ENCODE peak calls at places on chromosomes 6 and 20, in ten cellular contexts. H is neural progenitor cell, W is tibial artery, R is A673, P is brain microvascular endothelial cell, Y is foreskin keratinocyte, E is AG04450, O is neural crest cell, N is B cell, K is prostate gland. M is an unnamed sample.

GRCh38 chr6:15088904-15089568 is 156.8 kb upstream of the JARID2 start:
- DNase-seq in E (no peak), R (no peak), P (no peak), N (no peak), K (no peak), H (no peak), Y (no peak), O (no peak), W (no peak), M (no peak)

GRCh38 chr6:117267766-117268534 is 2.6 kb downstream of the VGLL2 start:
- DNase-seq in N (no peak), P (no peak), O (no peak), E (no peak), R (no peak), W (no peak), H (peak; percentile 75), K (no peak), Y (no peak), M (no peak)

GRCh38 chr20:64161595-64162238 is 2.5 kb upstream of the MYT1 start:
- DNase-seq in E (no peak), N (no peak), K (peak; percentile 37), P (peak; percentile 12), Y (peak; percentile 23), H (peak; percentile 96), W (no peak), R (peak; percentile 62), O (peak; percentile 72), M (no peak)

GRCh38 chr6:169237496-169238134 is 16.0 kb downstream of the THBS2 start:
- DNase-seq in E (no peak), Y (no peak), R (no peak), P (no peak), O (no peak), N (no peak), W (no peak), H (no peak), K (no peak), M (no peak)

GRCh38 chr6:1970151-1970561 is 275.2 kb downstream of the GMDS start:
- DNase-seq in E (no peak), R (no peak), H (no peak), P (no peak), O (no peak), W (no peak), Y (no peak), N (no peak), K (no peak), M (no peak)

GRCh38 chr6:107523794-107524193 is 33.9 kb downstream of the SOBP start:
- DNase-seq in H (no peak), R (no peak), E (no peak), Y (no peak), P (no peak), O (no peak), N (no peak), K (no peak), W (no peak), M (no peak)

GRCh38 chr6:4794140-4794707 is 18.0 kb downstream of the CDYL start:
- DNase-seq in W (no peak), R (no peak), O (no peak), E (no peak), H (peak; percentile 16), Y (no peak), P (no peak), K (peak; percentile 13), N (no peak), M (no peak)

GRCh38 chr6:142361765-142362540 is 60.1 kb downstream of the ADGRG6 start:
- DNase-seq in N (no peak), H (no peak), E (peak; percentile 84), P (peak; percentile 58), Y (peak; percentile 74), W (no peak), R (no peak), O (no peak), K (no peak), M (peak; percentile 90)

GRCh38 chr6:129748212-129748900 is 38.4 kb upstream of the ARHGAP18 start:
- DNase-seq in O (no peak), Y (peak; percentile 93), H (no peak), N (peak; percentile 66), P (peak; percentile 47), R (peak; percentile 68), W (peak; percentile 23), K (peak; percentile 47), E (no peak), M (no peak)

GRCh38 chr6:89297695-89298351 is 17.3 kb downstream of the GABRR2 start:
- DNase-seq in E (peak; percentile 95), K (peak; percentile 33), R (peak; percentile 91), P (peak; percentile 97), O (no peak), H (peak; percentile 47), W (peak; percentile 44), Y (peak; percentile 95), N (no peak), M (peak; percentile 75)

GRCh38 chr6:21748343-21749063 is 155.0 kb downstream of the SOX4 start:
- DNase-seq in R (peak; percentile 86), W (no peak), K (no peak), E (no peak), N (no peak), O (no peak), Y (no peak), P (peak; percentile 65), H (no peak), M (no peak)

GRCh38 chr6:28657756-28658465 is 132.2 kb downstream of the GPX5 start:
- DNase-seq in K (no peak), O (peak; percentile 65), N (no peak), R (peak; percentile 81), E (peak; percentile 8), H (peak; percentile 68), Y (peak; percentile 50), W (no peak), P (peak; percentile 53), M (no peak)

DNA sequence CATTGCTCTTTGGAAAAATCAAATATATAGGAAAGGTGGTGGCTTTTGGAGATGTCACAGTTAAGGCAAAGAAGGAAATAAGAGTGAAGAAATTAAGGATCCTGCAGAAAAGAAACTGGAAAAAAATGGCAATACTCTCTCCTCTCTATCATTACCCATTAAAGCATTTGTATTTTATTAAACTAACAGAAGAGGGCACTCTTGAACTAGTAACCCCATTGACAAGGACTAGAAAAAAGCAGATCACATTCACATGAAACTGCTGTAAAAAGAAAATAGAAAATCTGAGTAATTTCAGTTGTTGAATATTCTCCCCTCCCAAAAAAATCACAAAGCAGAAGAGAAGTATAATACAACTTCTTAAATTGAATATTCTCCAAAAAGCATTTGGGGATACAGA is 104.1 kb upstream of the SLC35B3 start:
- DNase-seq in W (no peak), N (no peak), P (no peak), K (no peak), E (no peak), R (peak; percentile 72), Y (peak; percentile 43), O (no peak), H (peak; percentile 12), M (no peak)
- TF ChIP-seq CTCF in W (no peak), N (no peak), P (no peak), K (no peak), E (no peak), R (peak; percentile 62), Y (peak; percentile 72), O (peak; percentile 64), H (peak; percentile 51), M (peak; percentile 26)

DNA sequence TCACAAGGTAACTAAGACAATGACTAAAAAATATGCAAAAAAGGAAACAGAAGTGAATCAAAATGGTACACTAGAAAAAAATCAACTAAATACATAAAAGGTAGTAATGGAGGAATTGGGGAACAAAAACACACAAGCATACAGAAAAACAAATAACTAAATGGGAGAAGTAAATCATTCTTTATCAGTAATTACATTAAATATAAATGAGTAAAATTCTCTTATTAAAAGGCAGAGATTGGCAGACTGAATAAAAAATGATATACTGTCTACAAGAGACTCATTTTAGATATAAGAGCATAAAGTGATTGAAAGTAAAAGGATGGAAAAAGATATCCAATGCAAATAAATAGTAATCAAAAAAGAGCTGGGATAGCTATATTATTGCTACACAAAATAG is 39.4 kb upstream of the VEGFA start:
- DNase-seq in K (no peak), W (no peak), R (no peak), N (no peak), E (no peak), H (no peak), O (no peak), P (no peak), Y (no peak), M (no peak)
- TF ChIP-seq CTCF in K (no peak), W (no peak), R (no peak), N (no peak), E (no peak), H (no peak), O (no peak), P (no peak), Y (no peak), M (no peak)

GRCh38 chr6:144395835-144396234 is 110.7 kb downstream of the UTRN start:
- DNase-seq in Y (no peak), E (no peak), P (no peak), N (no peak), O (no peak), H (no peak), W (no peak), R (no peak), K (no peak), M (no peak)

GRCh38 chr6:144390886-144391285 is 105.8 kb downstream of the UTRN start:
- DNase-seq in R (no peak), O (no peak), K (no peak), E (no peak), W (no peak), P (no peak), N (no peak), H (no peak), Y (no peak), M (no peak)

GRCh38 chr6:144397141-144397540 is 112.0 kb downstream of the UTRN start:
- DNase-seq in P (no peak), O (no peak), R (no peak), E (no peak), W (no peak), Y (no peak), N (no peak), H (no peak), K (no peak), M (no peak)

GRCh38 chr6:144394209-144394608 is 109.1 kb downstream of the UTRN start:
- DNase-seq in K (no peak), W (no peak), R (no peak), P (peak; percentile 18), H (no peak), N (no peak), E (no peak), Y (no peak), O (no peak), M (no peak)

GRCh38 chr6:144395014-144395413 is 109.9 kb downstream of the UTRN start:
- DNase-seq in K (no peak), H (no peak), N (no peak), W (no peak), P (no peak), E (no peak), R (no peak), O (no peak), Y (no peak), M (no peak)
- TF ChIP-seq CTCF in K (no peak), H (no peak), N (no peak), W (no peak), P (no peak), E (no peak), R (no peak), O (no peak), Y (no peak), M (no peak)

DNA sequence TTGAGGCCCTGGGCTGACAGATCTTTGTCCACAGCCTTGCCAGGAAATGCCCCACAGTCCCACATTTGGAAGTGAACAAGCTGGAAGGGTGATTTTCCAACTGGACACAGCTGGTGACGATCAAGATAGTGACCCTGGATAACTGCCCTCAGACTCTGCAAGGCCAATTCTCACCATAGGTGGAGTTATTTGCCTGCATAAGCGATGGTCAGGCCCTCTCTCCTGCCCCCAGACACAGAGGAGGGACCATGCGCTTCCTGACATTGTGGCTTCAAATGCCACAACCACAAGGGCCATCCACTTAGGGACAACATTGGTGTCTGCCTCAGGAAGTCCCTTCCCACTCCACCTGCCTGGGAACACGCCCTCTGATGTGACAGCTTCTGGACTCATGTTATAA is 96.0 kb downstream of the JPH2 start:
- DNase-seq in R (no peak), K (no peak), H (no peak), N (no peak), P (no peak), O (no peak), W (no peak), Y (no peak), E (no peak), M (no peak)
- TF ChIP-seq CTCF in R (no peak), K (no peak), H (no peak), N (no peak), P (no peak), O (no peak), W (no peak), Y (no peak), E (peak; percentile 3), M (no peak)